ENCODE peak calls at places on chromosomes 12 and 14, in four cellular contexts. Z is IMR-90, C is HCT116, M is NT2/D1. V is an unnamed sample.

GRCh38 chr12:15152864-15153263 is 68.4 kb downstream of the RERG start:
- DNase-seq in M (no peak), Z (peak; percentile 30), C (no peak), V (no peak)

GRCh38 chr12:13198921-13199320 is 2.4 kb downstream of the EMP1 start:
- DNase-seq in M (no peak), C (no peak), Z (peak; percentile 42), V (no peak)

GRCh38 chr12:106138279-106138645 is 492 bp downstream of the NUAK1 start:
- DNase-seq in Z (no peak), M (no peak), C (no peak), V (no peak)

GRCh38 chr14:83478741-83479140 is 1945.1 kb upstream of the SEL1L start:
- DNase-seq in C (no peak), Z (peak; percentile 20), M (no peak), V (no peak)

GRCh38 chr12:41466762-41467270 is 278.7 kb downstream of the PDZRN4 start:
- DNase-seq in M (no peak), Z (no peak), C (no peak), V (no peak)

GRCh38 chr12:68559984-68560822 is 50.5 kb upstream of the RAP1B start:
- DNase-seq in Z (peak; percentile 20), M (peak; percentile 15), C (no peak), V (peak; percentile 21)

GRCh38 chr14:80271389-80271788 is 60.1 kb upstream of the DIO2 start:
- DNase-seq in M (no peak), Z (peak; percentile 11), C (no peak), V (no peak)

GRCh38 chr14:59595071-59595470 is 18.5 kb upstream of the CCDC175 start:
- DNase-seq in Z (no peak), M (no peak), C (no peak), V (peak; percentile 74)

GRCh38 chr12:93766802-93767523 is 89.8 kb downstream of the CRADD start:
- DNase-seq in Z (peak; percentile 76), C (no peak), M (no peak), V (peak; percentile 40)

GRCh38 chr12:112425582-112426382 is 7.0 kb downstream of the PTPN11 start:
- DNase-seq in M (no peak), C (no peak), Z (no peak), V (no peak)

GRCh38 chr14:78232666-78233065 is 62.5 kb downstream of the NRXN3 start:
- DNase-seq in Z (no peak), M (no peak), C (no peak), V (no peak)

GRCh38 chr14:97408937-97409860 is 612.0 kb downstream of the VRK1 start:
- DNase-seq in Z (no peak), C (no peak), M (no peak), V (no peak)

GRCh38 chr12:93957870-93958269 is 190.5 kb upstream of the PLXNC1 start:
- DNase-seq in C (no peak), Z (peak; percentile 8), M (no peak), V (no peak)

GRCh38 chr12:27244680-27245005 is 557 bp downstream of the STK38L start:
- DNase-seq in Z (peak; percentile 58), M (no peak), C (no peak), V (no peak)

GRCh38 chr12:13181375-13182070 is 15.0 kb upstream of the EMP1 start:
- DNase-seq in M (no peak), C (no peak), Z (no peak), V (peak; percentile 6)

GRCh38 chr12:94074970-94075695 is 73.2 kb upstream of the PLXNC1 start:
- DNase-seq in Z (peak; percentile 89), C (peak; percentile 34), M (peak; percentile 38), V (peak; percentile 43)

GRCh38 chr12:68423175-68423574 is 91.0 kb upstream of the MDM1 start:
- DNase-seq in Z (no peak), C (no peak), M (no peak), V (no peak)

GRCh38 chr12:49974231-49974675 is 1.5 kb downstream of the AQP6 start:
- DNase-seq in M (no peak), Z (peak; percentile 64), C (no peak), V (peak; percentile 43)

GRCh38 chr14:61718039-61718438 is 22.7 kb downstream of the HIF1A start:
- DNase-seq in C (no peak), M (no peak), Z (no peak), V (no peak)
- H3K4me1 ChIP-seq in C (peaks cover 8% of the 10 kb centered on the region), M (no peaks in the 10 kb centered on the region), Z (peaks cover 21% of the 10 kb centered on the region), V (peaks cover 3% of the 10 kb centered on the region)

DNA sequence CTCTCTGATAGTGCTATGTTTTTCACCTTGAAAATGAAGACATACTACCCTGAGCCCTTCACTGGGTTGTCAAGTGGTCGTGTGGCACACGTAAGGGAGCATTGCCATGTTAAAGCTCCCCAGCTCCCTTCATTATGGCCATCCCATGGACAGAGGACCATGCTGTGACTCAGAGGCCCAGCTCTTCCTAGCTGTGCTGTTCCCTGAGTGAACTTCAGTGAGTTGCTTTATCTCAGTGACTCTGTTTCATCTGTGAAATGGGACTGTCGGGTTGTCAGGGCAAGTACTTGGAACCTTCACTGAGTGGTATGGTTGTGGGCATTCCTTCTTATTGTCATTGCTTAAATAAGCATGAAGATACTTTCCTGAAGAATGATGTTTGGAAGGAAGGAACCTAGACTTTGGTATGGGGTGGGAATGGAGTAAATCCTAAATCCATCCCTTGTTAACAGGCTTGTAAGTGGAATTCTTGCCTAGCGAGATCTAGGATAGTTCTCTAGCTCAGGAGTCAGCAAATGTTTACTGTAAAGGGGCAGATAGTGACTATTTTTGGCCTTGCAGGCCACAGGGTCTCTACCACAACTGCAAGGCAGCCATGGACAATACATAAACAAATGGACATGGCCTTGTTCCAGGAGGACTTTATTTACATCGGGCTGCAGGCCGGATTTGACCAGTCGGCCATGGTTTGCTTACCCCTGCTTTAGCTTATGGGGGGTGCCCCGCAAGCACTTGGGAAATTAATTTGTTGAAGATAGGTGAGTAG is 283.5 kb downstream of the ZFP36L1 start:
- DNase-seq in C (no peak), M (no peak), Z (peak; percentile 65), V (no peak)
- H3K9ac ChIP-seq in C (no peak overlapping the region), M (no peak overlapping the region), Z (no peak overlapping the region), V (no peak overlapping the region)

DNA sequence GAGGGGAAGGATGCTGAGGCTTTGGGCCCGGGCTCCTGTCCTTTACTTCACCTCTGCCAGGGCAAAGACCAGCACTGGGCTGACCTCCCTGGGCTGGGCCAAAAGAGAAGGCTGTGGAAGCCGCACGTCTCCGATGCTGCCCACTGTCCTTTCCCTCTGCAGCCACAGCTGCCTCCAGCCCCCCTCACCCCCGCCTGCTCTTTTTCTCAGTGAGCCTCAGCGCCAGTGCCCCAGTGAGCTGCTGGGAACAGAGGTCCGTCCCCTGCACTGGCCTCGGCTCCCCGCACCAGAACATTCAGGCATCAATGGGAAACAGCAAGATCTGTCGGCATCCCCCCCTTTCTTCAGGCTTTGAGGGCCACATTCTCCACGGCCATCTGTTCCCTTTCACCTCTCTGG is 398.1 kb downstream of the ZFP36L1 start:
- DNase-seq in C (no peak), Z (no peak), M (no peak), V (no peak)
- H3K4me1 ChIP-seq in C (peaks cover 9% of the 10 kb centered on the region), Z (peaks cover 39% of the 10 kb centered on the region), M (peaks cover 4% of the 10 kb centered on the region), V (no peaks in the 10 kb centered on the region)

GRCh38 chr14:61812347-61813100 is 50.3 kb downstream of the SNAPC1 start:
- DNase-seq in Z (no peak), M (no peak), C (no peak), V (no peak)
- H3K9ac ChIP-seq in Z (peak within 1 kb of the TSS; percentile 20), M (peak within 1 kb of the TSS; percentile 79), C (no peak within 1 kb of the TSS), V (no peak within 1 kb of the TSS)

GRCh38 chr14:104185916-104186495 is 47.6 kb downstream of the KIF26A start:
- DNase-seq in M (no peak), Z (no peak), C (no peak), V (no peak)
- H3K4me1 ChIP-seq in M (peaks cover 14% of the 10 kb centered on the region), Z (no peaks in the 10 kb centered on the region), C (peaks cover 5% of the 10 kb centered on the region), V (peaks cover 7% of the 10 kb centered on the region)

GRCh38 chr14:81478446-81478845 is 55.2 kb downstream of the SEL1L start:
- DNase-seq in C (no peak), M (no peak), Z (no peak), V (no peak)
- H3K9ac ChIP-seq in C (no peak overlapping the region), M (no peak overlapping the region), Z (no peak overlapping the region), V (no peak overlapping the region)

DNA sequence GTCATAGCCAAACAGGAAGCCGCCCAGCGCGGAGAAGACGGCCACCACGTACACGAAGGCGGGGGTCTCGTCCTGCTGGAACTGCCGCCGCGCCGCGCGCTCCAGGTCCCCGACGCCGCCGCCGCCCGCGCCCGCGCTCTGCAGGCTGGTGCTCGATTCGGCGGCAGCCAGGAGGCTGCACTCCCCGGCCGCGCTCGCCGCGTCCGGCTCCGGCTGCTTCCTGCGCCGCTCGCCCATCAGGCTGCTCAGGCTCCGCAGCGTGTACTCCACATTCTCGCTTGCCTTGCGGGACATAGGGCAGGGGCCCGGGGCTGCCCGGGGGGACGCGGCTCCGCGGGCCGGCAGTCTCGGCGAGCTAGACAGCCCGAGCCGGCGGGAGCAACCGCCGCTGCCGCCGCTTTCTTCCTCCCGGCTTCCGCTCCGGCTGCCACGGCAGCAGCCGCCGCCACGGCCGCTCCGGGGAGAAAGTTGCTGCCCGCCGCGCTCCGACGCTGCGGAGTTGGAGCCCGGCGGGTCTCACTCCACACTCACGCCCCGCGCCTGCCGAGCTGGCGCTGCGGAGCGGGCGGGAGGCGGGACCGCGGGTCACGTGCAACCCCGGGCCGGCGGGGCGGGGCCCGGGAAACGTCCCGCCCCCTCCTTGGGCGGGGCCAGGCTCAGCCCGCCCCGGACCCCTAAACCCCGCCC is at the start of gene SLC2A13:
- DNase-seq in M (peak; percentile 54), C (peak; percentile 18), Z (peak; percentile 59), V (peak; percentile 85)
- H3K4me1 ChIP-seq in M (no peaks in the 10 kb centered on the region), C (peaks cover 7% of the 10 kb centered on the region), Z (peaks cover 3% of the 10 kb centered on the region), V (peaks cover 4% of the 10 kb centered on the region)

GRCh38 chr14:102646615-102647014 is 54.2 kb downstream of the RCOR1 start:
- DNase-seq in C (no peak), M (no peak), Z (no peak), V (no peak)

GRCh38 chr14:102645746-102646440 is 53.4 kb downstream of the RCOR1 start:
- DNase-seq in C (no peak), M (no peak), Z (peak; percentile 23), V (no peak)

DNA sequence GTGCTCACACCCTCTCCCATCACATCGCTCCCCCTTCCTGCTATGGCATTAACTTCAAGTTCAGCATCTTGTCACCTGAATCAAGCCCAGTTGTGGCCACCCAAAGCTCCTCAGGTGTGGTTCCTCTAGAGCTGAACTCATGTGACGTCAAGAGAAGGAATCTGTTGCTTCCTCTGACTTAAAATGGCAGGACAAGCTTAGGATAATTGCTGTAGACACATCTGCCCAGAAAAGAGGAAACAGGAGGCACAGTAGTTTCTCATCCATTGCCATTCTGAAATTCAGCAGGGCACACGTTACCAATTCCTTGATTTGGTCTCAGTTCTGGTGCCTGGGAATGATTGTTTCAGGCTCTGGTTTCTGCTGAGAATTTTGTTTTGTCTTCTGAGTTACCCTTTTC is 52.1 kb downstream of the RCOR1 start:
- DNase-seq in Z (no peak), M (no peak), C (no peak), V (no peak)
- H3K9ac ChIP-seq in Z (no peak overlapping the region), M (no peak overlapping the region), C (no peak overlapping the region), V (no peak overlapping the region)